ENCODE peak calls at places on chromosomes 6 and 20, in eight cellular contexts. G, I, S, C, L, J, U and R are unnamed samples.

GRCh38 chr6:35401514-35401913 is 50.6 kb upstream of the FANCE start:
- DNase-seq in G (no peak), I (no peak), S (no peak), C (no peak), L (no peak), J (no peak), U (no peak), R (no peak)

GRCh38 chr6:68726992-68727391 is 91.9 kb downstream of the ADGRB3 start:
- DNase-seq in G (no peak), I (no peak), S (no peak), C (no peak), L (no peak), J (no peak), U (no peak), R (no peak)

GRCh38 chr6:80742481-80742880 is 636.0 kb downstream of the BCKDHB start:
- DNase-seq in G (no peak), I (no peak), S (no peak), C (peak; percentile 64), L (no peak), J (no peak), U (no peak), R (peak; percentile 67)

GRCh38 chr20:56554869-56555268 is 21.8 kb downstream of the FAM209B start:
- DNase-seq in G (peak; percentile 77), I (peak; percentile 55), S (no peak), C (peak; percentile 97), L (no peak), J (peak; percentile 89), U (no peak), R (peak; percentile 73)

GRCh38 chr20:23147647-23147963 is 61.5 kb upstream of the CD93 start:
- DNase-seq in G (no peak), I (no peak), S (no peak), C (no peak), L (no peak), J (no peak), U (no peak), R (no peak)

GRCh38 chr6:21592953-21593352 is 598 bp upstream of the SOX4 start:
- DNase-seq in G (no peak), I (no peak), S (no peak), C (no peak), L (no peak), J (no peak), U (no peak), R (no peak)

GRCh38 chr6:117976030-117976651 is 69.1 kb downstream of the SLC35F1 start:
- DNase-seq in G (peak; percentile 2), I (no peak), S (no peak), C (peak; percentile 67), L (no peak), J (no peak), U (no peak), R (peak; percentile 83)

GRCh38 chr6:152093711-152094110 is 286.2 kb downstream of the ESR1 start:
- DNase-seq in G (no peak), I (peak; percentile 60), S (no peak), C (no peak), L (no peak), J (no peak), U (no peak), R (no peak)

GRCh38 chr6:15389759-15390723 is 144.2 kb downstream of the JARID2 start:
- DNase-seq in G (peak; percentile 25), I (peak; percentile 77), S (no peak), C (peak; percentile 73), L (no peak), J (peak; percentile 47), U (no peak), R (peak; percentile 67)

GRCh38 chr6:158769228-158769627 is 49.9 kb downstream of the EZR start:
- DNase-seq in G (no peak), I (no peak), S (no peak), C (no peak), L (no peak), J (no peak), U (no peak), R (no peak)

GRCh38 chr6:44453146-44453545 is 65.6 kb downstream of the CDC5L start:
- DNase-seq in G (no peak), I (no peak), S (no peak), C (no peak), L (no peak), J (no peak), U (no peak), R (no peak)

GRCh38 chr6:168157272-168158007 is 78.4 kb upstream of the FRMD1 start:
- DNase-seq in G (peak; percentile 18), I (peak; percentile 55), S (no peak), C (peak; percentile 59), L (no peak), J (peak; percentile 30), U (no peak), R (no peak)

GRCh38 chr6:144197919-144198318 is 47.6 kb downstream of the STX11 start:
- DNase-seq in G (no peak), I (no peak), S (no peak), C (no peak), L (no peak), J (no peak), U (no peak), R (no peak)

GRCh38 chr6:33165581-33166258 is 26.5 kb downstream of the COL11A2 start:
- DNase-seq in G (no peak), I (no peak), S (no peak), C (no peak), L (no peak), J (no peak), U (no peak), R (no peak)

GRCh38 chr6:112307707-112308106 is 39.4 kb upstream of the RFPL4B start:
- DNase-seq in G (no peak), I (no peak), S (no peak), C (no peak), L (no peak), J (no peak), U (no peak), R (peak; percentile 62)

GRCh38 chr6:36906539-36906938 is 20.8 kb downstream of the C6orf89 start:
- DNase-seq in G (no peak), I (no peak), S (no peak), C (no peak), L (no peak), J (no peak), U (no peak), R (no peak)

GRCh38 chr6:1057490-1058135 is 254.3 kb upstream of the FOXQ1 start:
- DNase-seq in G (no peak), I (peak; percentile 46), S (no peak), C (no peak), L (no peak), J (no peak), U (no peak), R (no peak)

GRCh38 chr6:1406306-1407058 is 17.1 kb downstream of the FOXF2 start:
- DNase-seq in G (no peak), I (no peak), S (no peak), C (peak; percentile 70), L (no peak), J (peak; percentile 74), U (no peak), R (no peak)

GRCh38 chr6:46788791-46789190 is 4.4 kb upstream of the MEP1A start:
- DNase-seq in G (no peak), I (no peak), S (no peak), C (no peak), L (no peak), J (no peak), U (no peak), R (no peak)

GRCh38 chr6:45728674-45729073 is 287.0 kb downstream of the CLIC5 start:
- DNase-seq in G (no peak), I (no peak), S (no peak), C (peak; percentile 77), L (no peak), J (peak; percentile 52), U (no peak), R (no peak)

GRCh38 chr6:47235964-47236760 is 73.5 kb downstream of the TNFRSF21 start:
- DNase-seq in G (no peak), I (no peak), S (no peak), C (no peak), L (no peak), J (no peak), U (no peak), R (no peak)

GRCh38 chr6:3412779-3413500 is 43.9 kb downstream of the SLC22A23 start:
- DNase-seq in G (no peak), I (no peak), S (no peak), C (no peak), L (no peak), J (no peak), U (no peak), R (no peak)

DNA sequence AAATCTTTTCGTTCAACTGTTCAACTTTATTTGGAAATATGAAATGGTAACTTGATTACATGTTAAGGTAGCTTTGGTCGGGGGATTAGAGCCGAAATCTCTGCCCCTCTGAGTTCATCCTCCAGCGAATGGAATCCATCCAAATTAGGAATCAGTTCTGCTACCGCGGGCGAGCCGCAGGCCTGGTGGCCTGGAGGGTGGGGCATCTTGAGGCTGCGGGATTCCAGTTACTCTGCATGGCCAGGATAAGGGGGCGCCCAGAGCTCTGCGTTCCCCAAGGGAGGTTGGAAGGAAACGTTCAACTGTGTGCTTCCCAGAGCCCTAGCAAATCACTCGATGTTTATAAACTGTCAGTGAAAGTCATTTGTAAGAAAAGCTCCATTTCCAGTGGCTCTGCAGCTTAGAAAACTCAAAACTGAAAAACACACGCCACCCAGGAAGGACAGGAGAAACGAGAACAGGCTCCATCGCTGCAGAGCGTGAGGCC is 262.2 kb downstream of the TAF4 start:
- DNase-seq in G (no peak), I (no peak), S (no peak), C (no peak), L (peak; percentile 55), J (no peak), U (no peak), R (no peak)
- H3K4me3 ChIP-seq in G (no peak overlapping the region), I (no peak overlapping the region), S (no peak overlapping the region), C (no peak overlapping the region), L (no peak overlapping the region), J (no peak overlapping the region), U (no peak overlapping the region), R (no peak overlapping the region)

GRCh38 chr6:134296762-134297161 is 21.1 kb downstream of the SGK1 start:
- DNase-seq in G (no peak), I (no peak), S (no peak), C (no peak), L (no peak), J (no peak), U (no peak), R (no peak)
- H3K27ac ChIP-seq in G (peak overlapping the region; percentile 61), I (no peak overlapping the region), S (peak overlapping the region; percentile 37), C (no peak overlapping the region), L (peak overlapping the region; percentile 86), J (no peak overlapping the region), U (no peak overlapping the region), R (no peak overlapping the region)

DNA sequence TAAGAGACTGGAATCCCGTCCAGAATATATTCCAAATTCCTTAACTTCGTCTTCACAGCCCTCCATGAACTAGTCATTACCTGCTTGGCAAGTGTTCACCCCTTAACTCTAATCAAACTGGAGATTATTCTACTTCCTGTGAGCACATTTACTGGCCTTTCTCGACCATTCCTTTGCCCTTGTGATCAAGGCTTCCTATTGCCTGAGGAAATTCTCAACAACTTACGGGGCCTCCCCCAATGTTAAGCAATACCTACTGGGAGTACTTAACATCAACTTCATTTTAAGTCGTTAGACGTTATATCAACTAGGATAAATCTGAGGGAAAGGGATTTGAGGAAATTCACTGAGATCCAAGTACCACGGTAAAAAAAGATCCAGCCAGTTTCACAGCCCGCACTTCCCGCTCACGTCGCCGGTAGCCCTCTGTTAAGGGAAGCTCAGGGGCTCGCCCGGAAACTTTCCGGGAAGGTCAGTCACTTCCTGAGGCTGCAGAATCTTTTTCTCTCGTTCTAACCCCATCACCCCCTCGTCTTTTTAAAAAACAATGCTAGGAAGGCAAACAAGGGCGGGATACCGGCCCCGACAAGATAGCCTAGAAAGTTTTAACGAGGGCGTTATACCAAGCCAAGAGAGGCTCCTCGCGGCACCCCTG is 859 bp downstream of the EIF2S2 start:
- DNase-seq in G (no peak), I (no peak), S (no peak), C (peak; percentile 87), L (peak; percentile 86), J (no peak), U (no peak), R (peak; percentile 58)
- H3K9me3 ChIP-seq in G (no peaks in the 10 kb centered on the region), I (no peaks in the 10 kb centered on the region), S (no peaks in the 10 kb centered on the region), C (no peaks in the 10 kb centered on the region), L (no peaks in the 10 kb centered on the region), J (no peaks in the 10 kb centered on the region), U (no peaks in the 10 kb centered on the region), R (no peaks in the 10 kb centered on the region)

GRCh38 chr6:122491915-122492537 is 20.4 kb upstream of the SERINC1 start:
- DNase-seq in G (peak; percentile 37), I (peak; percentile 81), S (peak; percentile 11), C (peak; percentile 76), L (peak; percentile 79), J (peak; percentile 62), U (peak; percentile 43), R (peak; percentile 88)
- H3K4me3 ChIP-seq in G (no peak overlapping the region), I (no peak overlapping the region), S (no peak overlapping the region), C (no peak overlapping the region), L (no peak overlapping the region), J (no peak overlapping the region), U (no peak overlapping the region), R (no peak overlapping the region)